ENCODE peak calls at places on chromosomes 6 and 20, in six cellular contexts. R, S, K, D, P and T are unnamed samples.

GRCh38 chr6:155959898-155960297 is 504.3 kb upstream of the NOX3 start:
- DNase-seq in P (no peak), D (no peak), K (no peak), S (no peak), R (no peak), T (no peak)

GRCh38 chr20:36474563-36474962 is 66.8 kb upstream of the MYL9 start:
- DNase-seq in D (no peak), S (no peak), R (no peak), P (no peak), K (no peak), T (no peak)

GRCh38 chr6:98998103-98998502 is 50.4 kb upstream of the FBXL4 start:
- DNase-seq in D (no peak), S (no peak), R (no peak), P (no peak), K (no peak), T (no peak)

GRCh38 chr6:168884646-168885086 is 369.0 kb downstream of the THBS2 start:
- DNase-seq in P (peak; percentile 80), R (peak; percentile 60), D (peak; percentile 89), S (no peak), K (peak; percentile 67), T (peak; percentile 75)

GRCh38 chr6:105560611-105561066 is 157.8 kb upstream of the PREP start:
- DNase-seq in P (no peak), D (no peak), K (no peak), R (no peak), S (no peak), T (no peak)

GRCh38 chr6:83867527-83868161 is 8.2 kb downstream of the CYB5R4 start:
- DNase-seq in D (peak; percentile 72), R (peak; percentile 40), S (peak; percentile 25), P (peak; percentile 36), K (no peak), T (no peak)

GRCh38 chr20:19738936-19739335 is 19.1 kb upstream of the RIN2 start:
- DNase-seq in D (no peak), R (no peak), S (no peak), K (no peak), P (no peak), T (no peak)

GRCh38 chr6:117739869-117740268 is 64.6 kb downstream of the NUS1 start:
- DNase-seq in P (no peak), S (no peak), D (no peak), K (no peak), R (no peak), T (no peak)

GRCh38 chr6:108966855-108967755 is 118.9 kb downstream of the ARMC2 start:
- DNase-seq in K (no peak), S (peak; percentile 28), R (peak; percentile 84), D (no peak), P (peak; percentile 41), T (peak; percentile 50)

GRCh38 chr6:2117447-2117846 is 128.0 kb downstream of the GMDS start:
- DNase-seq in K (no peak), R (no peak), S (no peak), D (no peak), P (no peak), T (no peak)

GRCh38 chr20:24289737-24290481 is 179.5 kb upstream of the SYNDIG1 start:
- DNase-seq in R (no peak), D (no peak), P (no peak), S (no peak), K (no peak), T (no peak)

GRCh38 chr20:24296477-24297380 is 172.7 kb upstream of the SYNDIG1 start:
- DNase-seq in R (no peak), D (no peak), P (no peak), K (no peak), S (no peak), T (no peak)

DNA sequence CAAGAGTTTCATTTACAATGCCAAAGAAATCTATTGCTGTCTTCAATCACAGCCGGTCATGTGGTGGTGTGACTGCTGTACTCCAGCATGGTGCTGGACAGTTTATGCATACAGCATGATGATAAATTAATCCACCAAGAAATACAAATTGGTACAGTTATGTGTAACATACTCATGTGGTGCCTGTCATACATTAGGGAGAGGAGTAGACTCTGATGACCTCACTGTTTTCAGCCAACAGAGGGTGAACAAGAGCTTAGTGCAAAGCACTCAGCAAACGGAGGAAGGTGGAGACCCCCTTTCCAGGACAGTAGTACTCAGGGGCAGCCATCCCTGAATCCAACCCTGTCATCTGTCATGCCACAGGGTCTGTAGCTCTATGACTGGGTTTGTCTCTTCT is 178.4 kb upstream of the SYNDIG1 start:
- DNase-seq in K (no peak), S (no peak), D (no peak), R (no peak), P (no peak), T (no peak)
- TF ChIP-seq CTCF in K (no peak), S (no peak), D (no peak), R (no peak), P (no peak), T (no peak)

GRCh38 chr6:45737331-45738056 is 278.2 kb downstream of the CLIC5 start:
- DNase-seq in K (no peak), D (no peak), R (no peak), P (no peak), S (no peak), T (no peak)

GRCh38 chr6:45741437-45742166 is 274.1 kb downstream of the CLIC5 start:
- DNase-seq in K (no peak), P (peak; percentile 32), S (no peak), D (no peak), R (no peak), T (no peak)

GRCh38 chr6:45736134-45736533 is 279.5 kb downstream of the CLIC5 start:
- DNase-seq in R (no peak), K (no peak), S (no peak), P (no peak), D (no peak), T (no peak)

GRCh38 chr6:45739058-45739457 is 276.6 kb downstream of the CLIC5 start:
- DNase-seq in P (no peak), D (no peak), R (no peak), S (no peak), K (no peak), T (no peak)

DNA sequence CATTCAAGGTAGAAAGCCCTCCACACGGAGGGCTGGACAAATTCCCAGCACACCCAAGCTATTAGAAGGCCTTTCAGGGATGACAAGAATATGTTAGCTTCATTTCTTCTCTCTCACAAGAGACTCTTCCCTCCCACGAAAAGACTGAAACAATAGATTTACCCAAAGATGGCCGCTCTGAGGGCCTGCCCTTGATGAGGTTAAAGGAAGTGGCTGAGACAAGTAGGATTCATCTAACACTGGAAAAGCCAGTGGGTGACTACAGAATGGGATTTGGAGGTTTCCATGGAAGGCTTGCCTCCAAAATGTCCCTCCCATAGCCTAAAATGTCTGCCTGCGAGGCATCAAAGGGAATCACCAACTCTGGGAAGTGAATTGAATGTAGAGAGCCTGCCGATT is 277.6 kb downstream of the CLIC5 start:
- DNase-seq in S (no peak), R (no peak), D (no peak), P (no peak), K (no peak), T (no peak)
- H3K27ac ChIP-seq in S (no peak overlapping the region), R (no peak overlapping the region), D (no peak overlapping the region), P (no peak overlapping the region), K (no peak overlapping the region), T (no peak overlapping the region)

DNA sequence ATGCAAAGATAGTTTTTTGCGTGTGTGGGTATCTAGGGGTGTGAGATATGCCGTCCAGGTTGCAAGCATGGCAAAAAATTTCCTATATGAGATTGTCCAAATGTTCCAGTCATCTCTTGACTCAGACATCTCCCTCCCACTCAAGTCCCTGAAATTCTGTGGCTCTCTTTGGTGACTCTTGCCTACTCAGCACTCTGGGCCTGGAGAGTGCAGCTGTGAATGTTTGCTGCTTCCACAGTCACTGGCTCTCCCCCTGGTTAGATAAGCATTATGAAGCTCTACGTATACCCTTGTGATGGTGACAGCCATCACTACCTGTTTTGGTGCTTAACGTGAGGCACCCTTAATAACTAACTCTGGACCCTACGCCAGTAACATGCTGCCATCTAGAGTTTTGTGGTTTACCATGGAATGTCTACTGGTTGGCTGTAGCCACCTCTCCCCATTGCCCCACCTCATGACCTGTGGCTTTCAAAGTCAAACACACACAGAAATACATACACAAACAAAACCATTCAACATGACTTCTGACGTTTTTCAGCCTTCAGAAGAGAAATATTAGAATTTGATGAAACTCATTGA is 621.9 kb upstream of the CITED2 start:
- DNase-seq in R (peak; percentile 18), K (no peak), P (no peak), S (no peak), D (no peak), T (no peak)
- TF ChIP-seq CTCF in R (no peak), K (no peak), P (no peak), S (no peak), D (peak; percentile 13), T (peak; percentile 12)

DNA sequence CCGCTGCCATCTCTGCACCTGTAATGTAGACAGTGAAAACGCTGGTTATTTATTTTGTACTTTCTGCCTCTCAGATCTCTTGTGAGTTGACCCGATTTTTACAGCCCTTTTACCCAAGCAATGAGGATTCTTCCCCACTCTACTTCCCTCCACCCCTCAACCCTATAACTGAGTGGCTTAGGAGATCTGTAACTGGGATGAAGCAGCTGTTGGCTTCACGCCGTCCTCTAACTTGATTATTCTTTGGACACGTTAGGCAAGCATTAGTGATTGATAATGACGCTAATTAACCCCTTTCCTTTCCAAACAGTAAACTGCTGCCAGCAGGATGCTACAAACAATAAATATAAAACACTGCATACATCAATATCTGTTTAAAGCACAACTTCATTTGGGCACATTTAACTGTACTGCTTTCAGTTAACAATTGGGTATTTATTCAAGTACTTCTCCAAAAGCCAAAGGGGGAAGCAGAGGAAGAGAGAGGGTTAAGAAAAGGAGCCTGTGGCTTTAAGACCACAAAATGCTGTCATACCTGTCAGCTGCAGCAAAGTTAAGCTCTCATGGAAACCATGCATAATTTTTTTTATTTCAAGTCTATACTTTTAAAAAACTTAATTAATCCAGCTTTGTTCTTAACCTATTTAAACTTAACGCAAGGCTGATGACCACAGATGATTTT is 21.2 kb downstream of the TFAP2A start:
- DNase-seq in D (no peak), S (no peak), P (no peak), K (no peak), R (no peak), T (no peak)
- H3K27ac ChIP-seq in D (no peak overlapping the region), S (no peak overlapping the region), P (no peak overlapping the region), K (no peak overlapping the region), R (no peak overlapping the region), T (no peak overlapping the region)

GRCh38 chr6:135012349-135012748 is 42.3 kb downstream of the HBS1L start:
- DNase-seq in K (no peak), R (no peak), P (no peak), D (no peak), S (no peak), T (no peak)
- TF ChIP-seq CTCF in K (no peak), R (no peak), P (no peak), D (no peak), S (no peak), T (no peak)

DNA sequence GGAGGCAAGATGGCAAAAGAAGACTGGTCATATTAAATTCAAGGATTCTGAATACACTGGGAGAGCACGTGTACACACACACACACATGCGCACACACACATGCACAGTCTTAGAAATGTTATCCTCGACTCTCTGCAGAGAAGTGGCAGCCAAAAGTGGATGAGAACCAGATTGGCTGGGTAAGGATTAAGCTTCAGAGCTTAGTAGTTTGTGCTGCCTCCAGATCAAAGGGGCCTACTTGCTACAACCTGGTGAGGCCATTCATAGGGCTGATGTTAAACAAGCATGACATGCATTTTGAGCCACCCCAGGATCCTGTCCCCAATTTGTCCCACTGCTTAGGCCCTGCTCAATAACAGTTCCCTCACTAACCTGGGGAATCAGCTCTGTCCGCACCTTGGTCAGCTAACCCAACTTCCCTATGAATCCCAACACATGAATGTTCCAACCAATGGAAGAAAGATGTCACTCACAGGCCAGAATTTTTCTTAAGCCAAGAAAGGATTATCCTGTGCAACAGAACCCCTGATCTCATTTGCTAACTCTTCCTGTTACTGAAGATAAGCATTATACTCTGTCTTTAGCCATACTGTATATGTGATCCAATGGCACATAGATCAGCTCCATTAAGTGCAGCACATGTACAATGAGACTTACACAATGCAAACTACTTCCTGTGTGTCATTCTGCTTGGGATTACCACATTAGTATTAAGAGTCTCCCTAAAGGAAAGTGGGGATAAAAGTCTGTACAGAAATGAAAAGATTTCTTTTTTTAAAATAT is 31.0 kb downstream of the TOMM6 start:
- DNase-seq in D (no peak), R (no peak), K (no peak), S (no peak), P (no peak), T (no peak)
- H3K27ac ChIP-seq in D (no peak overlapping the region), R (no peak overlapping the region), K (no peak overlapping the region), S (no peak overlapping the region), P (no peak overlapping the region), T (no peak overlapping the region)